ENCODE peak calls at places on chromosomes 1 and 21, in four cellular contexts. G, V, Y and H are unnamed samples.
A peak's percentile ranks its signal among the peaks of the same experiment; 100 is the strongest.

GRCh38 chr1:9253706-9254105 is 19.1 kb downstream of the H6PD start:
- DNase-seq in G (no peak), V (no peak), Y (no peak), H (no peak)

GRCh38 chr1:236753554-236753953 is 41.5 kb upstream of the MTR start:
- DNase-seq in G (no peak), V (peak; percentile 10), Y (peak; percentile 21), H (no peak)

GRCh38 chr1:3910769-3911520 is 10.9 kb upstream of the C1orf174 start:
- DNase-seq in G (peak; percentile 71), V (peak; percentile 31), Y (peak; percentile 70), H (no peak)

GRCh38 chr1:174839211-174839610 is 160.5 kb upstream of the CACYBP start:
- DNase-seq in G (no peak), V (peak; percentile 64), Y (no peak), H (no peak)

GRCh38 chr1:112960381-112960780 is 4.4 kb upstream of the SLC16A1 start:
- DNase-seq in G (no peak), V (no peak), Y (no peak), H (no peak)

GRCh38 chr1:206856674-206857464 is 8.6 kb upstream of the IL20 start:
- DNase-seq in G (no peak), V (peak; percentile 39), Y (peak; percentile 27), H (no peak)

GRCh38 chr21:44592446-44593365 is at the start of gene KRTAP10-6:
- DNase-seq in G (no peak), V (no peak), Y (no peak), H (no peak)

GRCh38 chr1:166933633-166934032 is 41.7 kb downstream of the ILDR2 start:
- DNase-seq in G (no peak), V (no peak), Y (no peak), H (no peak)

GRCh38 chr1:11781298-11781697 is 19.3 kb downstream of the C1orf167 start:
- DNase-seq in G (no peak), V (no peak), Y (no peak), H (no peak)

GRCh38 chr1:89351622-89352311 is 12.1 kb upstream of the GBP6 start:
- DNase-seq in G (no peak), V (no peak), Y (no peak), H (no peak)

GRCh38 chr1:31238612-31238985 is 1.1 kb downstream of the NKAIN1 start:
- DNase-seq in G (no peak), V (no peak), Y (no peak), H (no peak)

GRCh38 chr1:106944721-106945120 is 111.8 kb upstream of the PRMT6 start:
- DNase-seq in G (no peak), V (no peak), Y (no peak), H (no peak)

GRCh38 chr1:22350171-22350961 is 101.3 kb upstream of the ZBTB40 start:
- DNase-seq in G (no peak), V (no peak), Y (no peak), H (no peak)

GRCh38 chr1:237042892-237043576 is 1.1 kb downstream of the RYR2 start:
- DNase-seq in G (no peak), V (no peak), Y (no peak), H (no peak)

GRCh38 chr1:95863086-95863485 is 629.1 kb downstream of the RWDD3 start:
- DNase-seq in G (no peak), V (no peak), Y (no peak), H (no peak)

GRCh38 chr1:34265396-34265795 is 88.7 kb downstream of the C1orf94 start:
- DNase-seq in G (no peak), V (no peak), Y (no peak), H (no peak)

GRCh38 chr1:156627313-156627880 is 8.2 kb downstream of the HAPLN2 start:
- DNase-seq in G (no peak), V (peak; percentile 37), Y (peak; percentile 57), H (no peak)

GRCh38 chr1:207868252-207868768 is 42.6 kb downstream of the CD34 start:
- DNase-seq in G (peak; percentile 79), V (peak; percentile 26), Y (no peak), H (no peak)

GRCh38 chr1:100353073-100353801 is 931 bp downstream of the CDC14A start:
- DNase-seq in G (peak; percentile 24), V (peak; percentile 58), Y (peak; percentile 13), H (no peak)

GRCh38 chr1:191699343-191699742 is 458.9 kb upstream of the RGS18 start:
- DNase-seq in G (no peak), V (no peak), Y (no peak), H (no peak)

GRCh38 chr1:182699673-182700350 is 15.4 kb upstream of the RGS8 start:
- DNase-seq in G (no peak), V (no peak), Y (no peak), H (no peak)

GRCh38 chr1:93629101-93630059 is 52.3 kb downstream of the BCAR3 start:
- DNase-seq in G (peak; percentile 79), V (peak; percentile 60), Y (peak; percentile 43), H (peak; percentile 67)

GRCh38 chr1:21198929-21199328 is 22.2 kb upstream of the EIF4G3 start:
- DNase-seq in G (no peak), V (no peak), Y (no peak), H (no peak)

GRCh38 chr1:173915596-173915995 is 1.5 kb downstream of the SERPINC1 start:
- DNase-seq in G (no peak), V (no peak), Y (no peak), H (no peak)

GRCh38 chr1:109892476-109893368 is 17.9 kb upstream of the CSF1 start:
- DNase-seq in G (no peak), V (peak; percentile 87), Y (peak; percentile 40), H (no peak)

GRCh38 chr1:59238535-59238934 is 58.4 kb upstream of the FGGY start:
- DNase-seq in G (no peak), V (no peak), Y (no peak), H (no peak)

GRCh38 chr1:247352175-247352574 is 20.5 kb upstream of the ZNF496 start:
- DNase-seq in G (no peak), V (no peak), Y (no peak), H (no peak)

GRCh38 chr1:92484472-92485373 is 2.0 kb downstream of the GFI1 start:
- DNase-seq in G (no peak), V (peak; percentile 19), Y (no peak), H (no peak)

GRCh38 chr1:202964755-202965440 is 2.2 kb downstream of the CYB5R1 start:
- DNase-seq in G (no peak), V (no peak), Y (no peak), H (no peak)

GRCh38 chr1:182120411-182121258 is 59.1 kb upstream of the ZNF648 start:
- DNase-seq in G (peak; percentile 41), V (no peak), Y (peak; percentile 62), H (no peak)

GRCh38 chr1:36839485-36839884 is 194.8 kb downstream of the GRIK3 start:
- DNase-seq in G (no peak), V (no peak), Y (no peak), H (no peak)

GRCh38 chr1:36836196-36836883 is 198.0 kb downstream of the GRIK3 start:
- DNase-seq in G (no peak), V (no peak), Y (no peak), H (no peak)

GRCh38 chr1:36836916-36837315 is 197.4 kb downstream of the GRIK3 start:
- DNase-seq in G (no peak), V (no peak), Y (no peak), H (no peak)

GRCh38 chr1:36835696-36836095 is 198.6 kb downstream of the GRIK3 start:
- DNase-seq in G (no peak), V (no peak), Y (no peak), H (no peak)

GRCh38 chr1:36838866-36839265 is 195.4 kb downstream of the GRIK3 start:
- DNase-seq in G (no peak), V (no peak), Y (no peak), H (no peak)
- H3K4me3 ChIP-seq in G (no peak overlapping the region), V (no peak overlapping the region), Y (no peak overlapping the region), H (no peak overlapping the region)

DNA sequence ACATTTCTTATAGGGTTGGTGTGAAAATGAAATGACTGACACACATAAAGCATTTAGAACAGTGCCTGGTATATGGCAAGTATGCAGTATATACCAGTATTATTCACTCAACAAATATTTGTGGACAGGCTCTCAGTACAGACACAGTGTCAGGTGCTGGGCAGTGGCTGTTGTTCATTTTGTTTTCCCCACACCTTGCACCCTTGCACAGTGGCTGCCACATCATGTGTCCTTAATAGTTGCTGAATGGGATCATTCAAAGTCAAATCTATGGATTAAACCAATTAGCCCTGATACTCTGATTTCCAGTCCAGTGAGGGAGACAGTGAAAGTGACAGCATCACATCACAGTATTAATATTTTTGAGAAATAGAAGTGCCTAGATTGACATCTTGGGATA is 2.4 kb downstream of the SLAMF1 start:
- DNase-seq in G (no peak), V (no peak), Y (no peak), H (no peak)
- H3K4me3 ChIP-seq in G (no peak overlapping the region), V (no peak overlapping the region), Y (no peak overlapping the region), H (no peak overlapping the region)

GRCh38 chr1:6261615-6261995 is 707 bp upstream of the GPR153 start:
- DNase-seq in G (no peak), V (no peak), Y (no peak), H (no peak)
- H3K4me3 ChIP-seq in G (no peak overlapping the region), V (peak overlapping the region; percentile 35), Y (peak overlapping the region; percentile 57), H (peak overlapping the region; percentile 49)

DNA sequence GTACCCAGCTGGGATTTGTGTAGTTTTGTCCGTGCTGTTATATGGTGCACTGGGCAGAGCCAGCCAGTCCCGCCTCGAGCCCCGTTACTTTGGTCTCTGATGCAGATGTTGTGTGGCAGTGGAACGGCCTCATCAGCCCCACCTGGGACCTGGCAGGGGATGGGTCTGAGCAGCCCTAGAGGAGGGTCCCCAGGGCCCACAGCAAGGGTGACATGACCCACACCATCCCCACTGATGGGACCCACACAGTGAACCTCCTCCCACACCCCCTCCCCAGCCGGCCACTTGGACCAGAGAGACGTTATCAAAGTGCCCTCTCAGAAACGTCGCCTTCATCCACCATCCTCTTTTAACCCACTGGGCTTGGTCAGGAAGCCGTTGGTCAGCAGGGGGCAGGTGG is 42.0 kb upstream of the PCBP3 start:
- DNase-seq in G (no peak), V (no peak), Y (no peak), H (no peak)
- H3K4me3 ChIP-seq in G (no peak overlapping the region), V (no peak overlapping the region), Y (no peak overlapping the region), H (no peak overlapping the region)